ENCODE peak calls at places on chromosomes 6 and 20, in seven cellular contexts. N is Peyer's patch, A is spleen, K is HFFc6, S is tibial artery, U is cardiac fibroblast, G is A549. J is an unnamed sample.

GRCh38 chr20:61912665-61913422 is 152.8 kb downstream of the TAF4 start:
- DNase-seq in U (no peak), G (no peak), K (no peak), A (peak), S (no peak), N (no peak), J (no peak)

GRCh38 chr6:112066606-112067005 is 12.7 kb downstream of the CCN6 start:
- DNase-seq in K (no peak), U (no peak), G (no peak), A (no peak), N (no peak), S (no peak), J (no peak)

GRCh38 chr20:54350415-54350814 is 125.0 kb upstream of the DOK5 start:
- DNase-seq in A (no peak), S (no peak), K (no peak), U (peak), G (no peak), N (no peak), J (no peak)

GRCh38 chr6:12293234-12293930 is 3.2 kb downstream of the EDN1 start:
- DNase-seq in G (no peak), N (no peak), A (no peak), U (no peak), K (no peak), S (no peak), J (no peak)

GRCh38 chr20:57482796-57483195 is 42.1 kb downstream of the CTCFL start:
- DNase-seq in U (no peak), K (no peak), N (no peak), S (peak), G (no peak), A (peak), J (no peak)

GRCh38 chr6:111841822-111842221 is 31.4 kb downstream of the FYN start:
- DNase-seq in U (peak), K (no peak), G (no peak), A (peak), N (peak), S (no peak), J (no peak)

GRCh38 chr20:19886666-19887288 is 128.7 kb downstream of the RIN2 start:
- DNase-seq in N (no peak), G (peak), S (no peak), A (no peak), U (peak), K (peak), J (no peak)

GRCh38 chr6:44003345-44004061 is 123.7 kb downstream of the MRPL14 start:
- DNase-seq in A (peak), U (no peak), N (no peak), S (peak), G (no peak), K (no peak), J (peak)

GRCh38 chr6:14876778-14877613 is 368.9 kb upstream of the JARID2 start:
- DNase-seq in U (peak), A (no peak), S (no peak), G (peak), K (peak), N (no peak), J (peak)

GRCh38 chr6:17086469-17086868 is 15.4 kb upstream of the STMND1 start:
- DNase-seq in U (peak), A (no peak), S (no peak), K (peak), G (peak), N (no peak), J (peak)

GRCh38 chr6:116945809-116946208 is 68.8 kb downstream of the RFX6 start:
- DNase-seq in A (no peak), S (no peak), N (no peak), U (no peak), K (peak), G (no peak), J (no peak)

GRCh38 chr6:116280161-116280959 is 630 bp upstream of the TSPYL1 start:
- DNase-seq in U (peak), G (peak), K (no peak), N (no peak), S (no peak), A (no peak), J (no peak)

GRCh38 chr6:28429781-28430180 is 13.5 kb downstream of the ZSCAN23 start:
- DNase-seq in K (no peak), S (no peak), N (no peak), G (no peak), U (no peak), A (no peak), J (no peak)

GRCh38 chr6:80356545-80356944 is 250.1 kb downstream of the BCKDHB start:
- DNase-seq in U (no peak), S (no peak), K (no peak), A (no peak), G (no peak), N (no peak), J (no peak)

GRCh38 chr20:37267684-37268313 is 6.2 kb upstream of the GHRH start:
- DNase-seq in A (no peak), K (no peak), N (no peak), S (no peak), G (no peak), U (no peak), J (no peak)

GRCh38 chr6:134170844-134171243 is 118.4 kb upstream of the SLC2A12 start:
- DNase-seq in K (no peak), A (no peak), S (no peak), N (no peak), U (peak), G (no peak), J (no peak)

GRCh38 chr20:58818585-58819285 is 32.0 kb downstream of the GNAS-AS1 start:
- DNase-seq in U (peak), A (no peak), N (no peak), K (peak), G (no peak), S (no peak), J (no peak)

GRCh38 chr20:3461191-3461874 is 9.5 kb upstream of the ATRN start:
- DNase-seq in G (no peak), A (no peak), N (no peak), U (peak), S (no peak), K (no peak), J (no peak)

GRCh38 chr20:33676652-33677645 is 2.7 kb upstream of the NECAB3 start:
- DNase-seq in K (no peak), A (no peak), U (no peak), S (no peak), G (no peak), N (no peak), J (no peak)

GRCh38 chr6:165847407-165848098 is 184.5 kb upstream of the PDE10A start:
- DNase-seq in N (no peak), G (no peak), S (no peak), U (peak), K (no peak), A (no peak), J (no peak)

GRCh38 chr6:98835149-98836024 is 1.0 kb downstream of the POU3F2 start:
- DNase-seq in G (peak), N (no peak), K (no peak), S (no peak), U (no peak), A (peak), J (no peak)

GRCh38 chr6:156538875-156539660 is 238.1 kb upstream of the ARID1B start:
- DNase-seq in A (no peak), S (no peak), N (no peak), K (no peak), G (no peak), U (no peak), J (no peak)

GRCh38 chr6:5570641-5571040 is 309.3 kb downstream of the FARS2 start:
- DNase-seq in A (no peak), N (no peak), U (no peak), K (no peak), G (no peak), S (no peak), J (no peak)

GRCh38 chr6:53154794-53155193 is 6.2 kb upstream of the GCM1 start:
- DNase-seq in S (no peak), N (no peak), K (no peak), A (no peak), U (peak), G (no peak), J (no peak)

GRCh38 chr6:53154071-53154470 is 5.4 kb upstream of the GCM1 start:
- DNase-seq in K (no peak), N (no peak), S (no peak), A (no peak), U (no peak), G (no peak), J (no peak)

GRCh38 chr6:53152576-53152975 is 3.9 kb upstream of the GCM1 start:
- DNase-seq in K (no peak), A (no peak), G (no peak), U (no peak), N (no peak), S (no peak), J (no peak)

GRCh38 chr6:53148684-53149083 is at the start of gene GCM1:
- DNase-seq in S (no peak), G (no peak), A (no peak), N (no peak), K (no peak), U (no peak), J (no peak)

DNA sequence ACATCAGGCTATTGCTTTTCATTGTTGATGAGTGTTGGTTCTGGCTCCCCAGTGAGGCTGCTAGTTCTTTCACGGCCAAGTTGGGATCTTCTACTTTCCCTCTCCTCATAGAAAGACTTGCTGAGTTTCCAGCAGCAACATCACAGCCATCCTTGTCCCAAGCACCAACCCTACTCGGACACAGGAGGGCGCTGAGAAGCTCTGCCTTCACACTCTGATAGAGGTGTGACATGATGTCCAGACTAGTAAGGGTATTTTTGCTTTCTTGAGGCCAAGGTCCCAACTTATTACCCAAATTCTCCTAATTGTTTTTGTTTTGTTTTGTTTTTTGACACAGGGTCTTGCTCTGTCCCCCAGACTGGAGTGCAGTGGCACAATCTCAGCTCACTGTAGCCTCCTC is 3.0 kb upstream of the GCM1 start:
- DNase-seq in N (no peak), G (peak), U (no peak), A (no peak), S (no peak), K (no peak), J (peak)
- TF ChIP-seq CTCF in N (no peak), G (no peak), U (peak), A (no peak), S (no peak), K (peak), J (peak)

DNA sequence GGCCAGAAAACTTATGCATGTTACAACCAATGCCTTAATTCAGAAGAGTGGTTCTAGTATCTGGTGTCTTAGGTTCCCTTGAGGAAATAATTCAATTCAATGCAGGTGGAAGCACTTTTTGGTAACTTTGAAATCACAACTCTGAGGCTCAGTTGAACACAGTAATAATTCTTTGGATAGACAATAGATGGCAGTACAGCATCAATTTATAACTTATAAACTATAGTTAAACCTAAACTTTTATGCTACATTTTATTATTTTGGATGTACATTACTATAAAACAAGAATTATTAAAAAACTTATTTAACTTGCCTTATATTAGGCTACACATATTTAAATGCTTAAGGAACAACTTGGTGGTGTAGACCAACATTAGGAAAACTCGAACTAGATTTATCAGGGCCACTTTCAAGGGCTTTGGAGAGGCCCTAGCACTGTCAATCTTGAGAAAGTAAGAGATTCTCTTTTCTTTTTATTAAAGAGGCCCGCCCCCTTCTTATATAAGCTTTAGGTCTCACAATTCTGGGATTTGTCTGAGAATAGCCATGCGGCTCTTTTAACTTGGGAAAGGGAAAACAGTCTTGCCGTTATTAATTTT is 85.9 kb downstream of the CRYBG1 start:
- DNase-seq in U (peak), S (no peak), N (no peak), G (peak), K (peak), A (no peak), J (peak)
- TF ChIP-seq CTCF in U (peak), S (no peak), N (peak), G (peak), K (peak), A (peak), J (peak)

DNA sequence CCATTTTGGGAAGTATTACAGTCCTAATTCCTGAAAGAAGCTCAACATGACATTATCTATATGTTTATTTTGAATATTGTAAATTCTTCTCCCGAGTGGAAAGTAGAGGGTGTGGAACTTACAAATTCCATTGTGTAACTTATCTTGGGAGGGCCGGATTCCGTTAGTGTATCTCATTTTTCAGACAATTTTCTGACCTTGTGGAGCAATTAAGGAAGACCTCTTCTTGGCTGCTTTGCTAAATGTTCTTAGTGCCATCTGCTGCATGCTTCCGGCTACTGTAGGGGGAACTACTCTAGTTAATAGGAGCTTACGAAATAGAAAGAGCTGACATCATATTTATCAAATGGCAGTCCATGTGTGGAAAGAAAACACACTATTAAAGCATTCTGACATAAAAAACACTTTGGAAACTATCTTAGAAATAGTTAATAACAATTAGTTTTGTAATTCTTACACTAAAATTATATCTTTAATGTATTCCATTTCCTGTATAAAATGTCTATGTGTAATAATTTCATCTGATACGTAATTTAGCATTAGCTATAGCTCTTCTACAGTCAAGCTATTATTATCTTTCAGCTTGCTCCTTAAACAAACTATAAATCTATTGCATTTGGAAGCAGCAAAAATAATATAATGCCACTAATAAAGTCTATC is 41.5 kb upstream of the KCNQ5 start:
- DNase-seq in K (peak), S (no peak), G (peak), N (no peak), A (no peak), U (peak), J (no peak)
- TF ChIP-seq CTCF in K (peak), S (no peak), G (peak), N (no peak), A (no peak), U (peak), J (no peak)

DNA sequence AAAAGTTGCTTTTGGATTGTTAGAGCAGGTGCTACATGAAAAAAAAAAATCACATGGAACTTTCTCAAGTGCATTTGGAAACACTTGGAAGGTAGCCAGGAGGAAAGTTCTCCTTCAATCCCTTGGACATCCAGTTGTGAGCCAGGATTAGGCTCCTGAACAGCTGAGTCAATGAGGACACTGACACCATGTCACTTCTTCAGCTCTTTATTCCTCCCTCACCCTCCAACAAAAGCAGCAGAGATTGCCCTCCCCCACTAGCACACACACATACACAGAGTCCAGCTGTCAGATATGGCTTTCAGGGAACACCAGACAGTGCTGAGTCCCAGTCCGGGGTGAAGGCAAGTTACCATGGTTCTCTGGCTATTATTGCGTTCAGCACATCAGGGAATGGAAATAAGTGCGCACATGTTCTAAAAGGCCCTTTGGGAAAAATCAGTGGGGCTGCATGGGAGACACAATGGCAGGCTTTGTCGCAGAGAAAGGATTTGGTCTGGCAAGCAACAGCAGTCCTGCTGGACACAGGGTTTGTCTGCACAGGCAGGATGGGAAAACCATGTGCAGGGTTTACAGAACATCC is 124.7 kb upstream of the MARCKS start:
- DNase-seq in U (peak), N (no peak), K (no peak), A (no peak), G (no peak), S (no peak), J (no peak)
- TF ChIP-seq CTCF in U (peak), N (no peak), K (no peak), A (no peak), G (no peak), S (no peak), J (no peak)

J was measured in GM13977.